ENCODE peak calls at places on chromosomes 2 and 18, in seven cellular contexts. V, O, A, J, D, G and M are unnamed samples.

GRCh38 chr2:5187283-5187682 is 504.9 kb upstream of the SOX11 start:
- DNase-seq in V (no peak), O (no peak), A (no peak), J (no peak), D (no peak), G (no peak), M (no peak)

GRCh38 chr2:239743206-239743605 is 281.9 kb downstream of the NDUFA10 start:
- DNase-seq in V (no peak), O (no peak), A (no peak), J (no peak), D (no peak), G (no peak), M (no peak)

GRCh38 chr18:10660485-10660884 is 134.7 kb downstream of the NAPG start:
- DNase-seq in V (peak), O (no peak), A (no peak), J (no peak), D (no peak), G (no peak), M (no peak)

GRCh38 chr2:160224060-160224459 is 24.0 kb upstream of the ITGB6 start:
- DNase-seq in V (peak), O (no peak), A (no peak), J (no peak), D (no peak), G (no peak), M (no peak)

GRCh38 chr2:85600235-85600575 is 2.3 kb downstream of the TMEM150A start:
- DNase-seq in V (no peak), O (no peak), A (no peak), J (no peak), D (no peak), G (no peak), M (no peak)

GRCh38 chr2:119062179-119062578 is 96.4 kb downstream of the C1QL2 start:
- DNase-seq in V (no peak), O (no peak), A (no peak), J (no peak), D (no peak), G (no peak), M (no peak)

GRCh38 chr2:88469202-88470114 is 17.0 kb upstream of the FOXI3 start:
- DNase-seq in V (no peak), O (no peak), A (no peak), J (no peak), D (no peak), G (no peak), M (no peak)

GRCh38 chr2:216620806-216621205 is 12.4 kb upstream of the IGFBP2 start:
- DNase-seq in V (peak), O (no peak), A (no peak), J (no peak), D (peak), G (no peak), M (no peak)

GRCh38 chr2:164737612-164738081 is 104.0 kb downstream of the COBLL1 start:
- DNase-seq in V (peak), O (no peak), A (no peak), J (peak), D (peak), G (peak), M (peak)

GRCh38 chr18:75478996-75479870 is 51.7 kb upstream of the SMIM21 start:
- DNase-seq in V (peak), O (no peak), A (no peak), J (peak), D (peak), G (no peak), M (no peak)

GRCh38 chr2:218027426-218028188 is 24.8 kb upstream of the TNS1 start:
- DNase-seq in V (no peak), O (peak), A (no peak), J (no peak), D (no peak), G (no peak), M (no peak)

DNA sequence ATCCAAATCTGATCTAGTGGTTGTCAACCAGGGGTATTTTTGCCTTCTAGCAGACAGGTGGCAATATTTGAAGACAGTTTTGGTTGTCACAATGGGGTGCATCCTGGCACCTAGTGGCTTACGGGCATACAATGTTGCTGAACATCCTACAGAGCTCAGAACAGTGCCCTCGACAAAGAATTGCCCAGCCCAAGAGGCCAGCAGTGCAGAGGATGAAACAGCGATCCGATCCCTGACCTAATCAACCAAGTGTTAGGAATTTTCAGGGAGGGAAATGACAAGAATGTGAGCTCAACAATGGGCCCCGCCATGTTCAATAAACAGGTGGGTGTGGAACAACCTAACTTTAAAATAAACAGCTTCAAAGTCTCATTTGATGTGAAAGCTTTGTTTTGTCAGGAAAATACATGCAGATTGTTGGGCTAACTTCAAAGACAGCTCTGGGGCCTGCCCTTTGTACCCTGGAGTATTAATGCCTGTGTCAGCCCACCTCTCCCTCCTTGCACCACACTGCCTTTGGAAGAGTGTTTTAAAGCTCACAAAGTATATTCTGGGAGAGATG is 22.5 kb upstream of the SCYGR5 start:
- DNase-seq in V (no peak), O (no peak), A (no peak), J (no peak), D (no peak), G (no peak), M (no peak)
- TF ChIP-seq CTCF in V (no peak), O (no peak), A (no peak), J (no peak), D (no peak), G (no peak), M (no peak)

GRCh38 chr2:231714639-231715498 is 6.5 kb downstream of the PTMA start:
- DNase-seq in V (peak), O (peak), A (peak), J (peak), D (peak), G (peak), M (peak)

GRCh38 chr2:231713738-231714638 is 5.7 kb downstream of the PTMA start:
- DNase-seq in V (peak), O (peak), A (no peak), J (peak), D (peak), G (peak), M (peak)

GRCh38 chr2:231716641-231717280 is 8.4 kb downstream of the PTMA start:
- DNase-seq in V (peak), O (no peak), A (peak), J (peak), D (no peak), G (no peak), M (no peak)

GRCh38 chr2:231715988-231716616 is 7.8 kb downstream of the PTMA start:
- DNase-seq in V (peak), O (no peak), A (peak), J (peak), D (no peak), G (no peak), M (no peak)

GRCh38 chr2:231715499-231715837 is 7.1 kb downstream of the PTMA start:
- DNase-seq in V (no peak), O (no peak), A (no peak), J (no peak), D (no peak), G (no peak), M (no peak)
- TF ChIP-seq CTCF in V (no peak), O (no peak), A (peak), J (no peak), D (no peak), G (no peak), M (no peak)

GRCh38 chr18:38047820-38048219 is 482.2 kb upstream of the CELF4 start:
- DNase-seq in V (no peak), O (no peak), A (no peak), J (no peak), D (no peak), G (no peak), M (no peak)
- TF ChIP-seq CTCF in V (no peak), O (no peak), A (no peak), J (no peak), D (no peak), G (no peak), M (no peak)

GRCh38 chr18:35197286-35197685 is 43.5 kb upstream of the ZNF397 start:
- DNase-seq in V (no peak), O (no peak), A (no peak), J (no peak), D (no peak), G (no peak), M (no peak)
- TF ChIP-seq CTCF in V (no peak), O (no peak), A (no peak), J (no peak), D (no peak), G (no peak), M (no peak)

GRCh38 chr2:33782395-33783239 is 183.5 kb upstream of the FAM98A start:
- DNase-seq in V (no peak), O (no peak), A (no peak), J (no peak), D (no peak), G (no peak), M (no peak)

GRCh38 chr2:33788044-33788443 is 188.9 kb upstream of the FAM98A start:
- DNase-seq in V (peak), O (no peak), A (no peak), J (no peak), D (no peak), G (no peak), M (no peak)

GRCh38 chr2:33784488-33784887 is 185.4 kb upstream of the FAM98A start:
- DNase-seq in V (no peak), O (no peak), A (no peak), J (no peak), D (no peak), G (no peak), M (no peak)

GRCh38 chr2:33785201-33786106 is 186.4 kb upstream of the FAM98A start:
- DNase-seq in V (peak), O (no peak), A (no peak), J (peak), D (no peak), G (no peak), M (no peak)

DNA sequence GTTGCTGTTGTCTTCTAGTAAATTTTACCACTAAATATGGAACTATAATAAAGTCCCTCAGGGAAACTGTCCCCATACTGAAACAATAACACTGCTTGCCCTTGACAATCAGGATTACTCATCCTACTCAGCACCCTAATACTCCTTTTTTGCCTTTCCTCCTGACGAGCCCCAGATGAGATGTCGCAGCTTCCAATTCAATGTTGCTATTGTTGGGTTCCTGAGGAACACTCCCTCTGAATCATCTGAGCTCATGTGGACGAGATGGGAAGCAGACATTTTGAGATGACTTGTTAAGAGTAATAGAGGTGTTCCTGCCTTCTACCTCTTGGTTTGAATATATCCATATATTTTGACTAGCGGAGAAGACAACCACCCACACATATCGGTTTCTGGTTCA is 187.8 kb upstream of the FAM98A start:
- DNase-seq in V (no peak), O (no peak), A (no peak), J (no peak), D (no peak), G (no peak), M (no peak)
- TF ChIP-seq CTCF in V (no peak), O (no peak), A (no peak), J (no peak), D (no peak), G (no peak), M (no peak)

GRCh38 chr2:138919336-138919735 is 139.1 kb upstream of the NXPH2 start:
- DNase-seq in V (no peak), O (no peak), A (no peak), J (no peak), D (no peak), G (no peak), M (no peak)

GRCh38 chr2:138922973-138923563 is 142.9 kb upstream of the NXPH2 start:
- DNase-seq in V (peak), O (no peak), A (no peak), J (no peak), D (no peak), G (no peak), M (no peak)
- TF ChIP-seq CTCF in V (peak), O (no peak), A (peak), J (no peak), D (no peak), G (peak), M (peak)

GRCh38 chr18:13558132-13558531 is 168.2 kb downstream of the FAM210A start:
- DNase-seq in V (peak), O (no peak), A (no peak), J (peak), D (no peak), G (no peak), M (peak)
- TF ChIP-seq CTCF in V (peak), O (peak), A (peak), J (peak), D (peak), G (peak), M (peak)

DNA sequence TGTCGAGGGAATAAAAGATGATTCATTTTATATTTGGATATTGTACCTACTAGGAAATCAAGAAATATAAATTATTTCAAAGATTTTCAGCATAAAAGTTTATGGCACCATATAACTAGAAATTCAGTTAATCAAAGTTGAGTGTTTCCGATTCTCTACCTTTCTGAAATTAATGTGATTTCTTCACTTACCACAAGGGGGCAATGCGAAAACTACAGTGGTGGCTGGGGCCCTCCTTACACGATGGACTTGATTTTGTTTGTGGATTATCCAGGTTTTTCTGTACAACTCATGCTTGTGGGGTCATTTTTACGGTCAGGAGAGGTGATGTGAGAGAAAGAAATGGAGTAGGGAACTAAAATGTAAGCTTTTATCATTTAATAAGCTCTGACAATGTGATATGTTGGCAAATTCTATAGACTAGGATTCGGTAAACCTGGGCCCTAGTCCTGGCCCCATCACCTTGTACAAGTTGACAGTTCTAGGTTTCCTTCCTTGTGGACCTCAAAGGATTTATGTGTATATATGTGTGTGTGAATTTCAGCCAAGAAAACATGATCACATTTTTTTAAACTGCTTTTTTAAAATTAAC is 47.6 kb downstream of the G6PC2 start:
- DNase-seq in V (peak), O (no peak), A (no peak), J (peak), D (no peak), G (no peak), M (no peak)
- TF ChIP-seq CTCF in V (peak), O (peak), A (peak), J (peak), D (no peak), G (peak), M (peak)